ENCODE peak calls at places on chromosomes 3 and 15, in four cellular contexts. U is SK-N-SH, A is HepG2, B is GM12878. Q is an unnamed sample.

GRCh38 chr3:176663819-176664218 is 533.5 kb downstream of the TBL1XR1 start:
- DNase-seq in U (peak), A (peak), B (no peak), Q (no peak)

GRCh38 chr3:149564079-149564478 is 89.6 kb downstream of the TM4SF4 start:
- DNase-seq in U (no peak), A (no peak), B (no peak), Q (no peak)

GRCh38 chr3:195095035-195095703 is 175.8 kb downstream of the XXYLT1 start:
- DNase-seq in U (no peak), A (no peak), B (peak), Q (no peak)

GRCh38 chr3:159252274-159252673 is 450.4 kb downstream of the MFSD1 start:
- DNase-seq in U (no peak), A (no peak), B (no peak), Q (no peak)

GRCh38 chr3:45551214-45552010 is 43.1 kb upstream of the LIMD1 start:
- DNase-seq in U (no peak), A (peak), B (no peak), Q (peak)

GRCh38 chr15:86863226-86863915 is 783.7 kb downstream of the AGBL1 start:
- DNase-seq in U (no peak), A (no peak), B (no peak), Q (no peak)

GRCh38 chr15:60751985-60752952 is 273.3 kb upstream of the ICE2 start:
- DNase-seq in U (peak), A (peak), B (no peak), Q (no peak)

GRCh38 chr3:122975163-122975923 is 52.2 kb downstream of the SEMA5B start:
- DNase-seq in U (peak), A (no peak), B (no peak), Q (no peak)

GRCh38 chr15:36632196-36632595 is 52.8 kb downstream of the CDIN1 start:
- DNase-seq in U (no peak), A (no peak), B (no peak), Q (no peak)

GRCh38 chr15:67144609-67145306 is 79.4 kb downstream of the SMAD3 start:
- DNase-seq in U (no peak), A (no peak), B (no peak), Q (no peak)

GRCh38 chr3:141114816-141115458 is 63.8 kb downstream of the SPSB4 start:
- DNase-seq in U (peak), A (peak), B (no peak), Q (peak)

GRCh38 chr15:68300115-68300940 is 22.8 kb downstream of the FEM1B start:
- DNase-seq in U (no peak), A (peak), B (no peak), Q (peak)

GRCh38 chr3:133136114-133137041 is 98.2 kb downstream of the TMEM108 start:
- DNase-seq in U (peak), A (no peak), B (peak), Q (no peak)

GRCh38 chr3:197204729-197205128 is 93.7 kb downstream of the DLG1 start:
- DNase-seq in U (no peak), A (no peak), B (no peak), Q (no peak)

GRCh38 chr3:181493423-181493822 is 218.3 kb upstream of the SOX2 start:
- DNase-seq in U (no peak), A (no peak), B (no peak), Q (no peak)

GRCh38 chr3:49607105-49607591 is 52.9 kb downstream of the BSN start:
- DNase-seq in U (no peak), A (no peak), B (no peak), Q (peak)

GRCh38 chr3:42763023-42763422 is 10.0 kb downstream of the CCDC13 start:
- DNase-seq in U (no peak), A (no peak), B (no peak), Q (no peak)

GRCh38 chr15:59642351-59642750 is 15.0 kb downstream of the GTF2A2 start:
- DNase-seq in U (no peak), A (no peak), B (no peak), Q (no peak)

GRCh38 chr15:99343836-99344551 is 92.7 kb downstream of the LRRC28 start:
- DNase-seq in U (peak), A (no peak), B (no peak), Q (peak)

GRCh38 chr3:99690761-99691369 is 52.5 kb downstream of the COL8A1 start:
- DNase-seq in U (no peak), A (no peak), B (no peak), Q (no peak)

GRCh38 chr15:77597804-77598453 is 34.8 kb downstream of the LINGO1 start:
- DNase-seq in U (no peak), A (no peak), B (no peak), Q (no peak)

GRCh38 chr15:79743032-79743431 is 153.8 kb downstream of the MTHFS start:
- DNase-seq in U (no peak), A (no peak), B (no peak), Q (no peak)

GRCh38 chr3:115085197-115085865 is 61.8 kb downstream of the ZBTB20 start:
- DNase-seq in U (no peak), A (no peak), B (no peak), Q (no peak)

GRCh38 chr3:81173514-81173913 is 587.9 kb downstream of the GBE1 start:
- DNase-seq in U (no peak), A (peak), B (no peak), Q (no peak)

GRCh38 chr15:90820481-90820880 is 47.9 kb upstream of the FURIN start:
- DNase-seq in U (no peak), A (no peak), B (no peak), Q (no peak)

GRCh38 chr15:81981888-81982287 is 63.9 kb downstream of the MEX3B start:
- DNase-seq in U (no peak), A (no peak), B (no peak), Q (no peak)

GRCh38 chr15:57509121-57509520 is 82.6 kb upstream of the MYZAP start:
- DNase-seq in U (no peak), A (no peak), B (no peak), Q (no peak)

GRCh38 chr15:90209591-90209990 is 8.5 kb downstream of the SEMA4B start:
- DNase-seq in U (no peak), A (no peak), B (peak), Q (no peak)

GRCh38 chr3:95923496-95924210 is 890.7 kb upstream of the EPHA6 start:
- DNase-seq in U (no peak), A (no peak), B (no peak), Q (no peak)

DNA sequence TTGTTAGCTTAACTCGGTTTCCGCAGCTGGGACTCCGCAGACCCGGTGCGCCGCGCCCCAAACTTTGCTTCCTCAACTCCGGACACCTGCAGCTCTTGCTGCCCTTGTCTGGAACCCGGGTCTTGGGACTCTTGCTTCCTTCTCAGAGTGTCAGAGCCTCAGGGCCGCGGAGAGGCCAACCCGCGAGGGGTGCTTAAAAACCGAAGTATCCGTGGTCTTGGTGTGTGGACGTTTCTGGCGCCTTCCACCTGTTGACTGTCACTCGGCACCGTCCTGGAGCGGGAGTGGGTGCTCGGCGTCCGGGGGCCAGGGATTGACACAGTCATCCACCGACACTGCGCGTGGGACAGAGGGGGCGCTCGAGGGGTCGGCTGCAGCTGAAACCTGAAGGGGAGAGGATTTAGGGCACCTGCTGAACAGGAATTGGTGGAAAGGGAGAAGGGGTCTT is 386 bp downstream of the SQOR start:
- DNase-seq in U (peak), A (peak), B (no peak), Q (no peak)
- TF ChIP-seq TCF12 in U (no peak), A (no peak), B (no peak), Q (no peak)

DNA sequence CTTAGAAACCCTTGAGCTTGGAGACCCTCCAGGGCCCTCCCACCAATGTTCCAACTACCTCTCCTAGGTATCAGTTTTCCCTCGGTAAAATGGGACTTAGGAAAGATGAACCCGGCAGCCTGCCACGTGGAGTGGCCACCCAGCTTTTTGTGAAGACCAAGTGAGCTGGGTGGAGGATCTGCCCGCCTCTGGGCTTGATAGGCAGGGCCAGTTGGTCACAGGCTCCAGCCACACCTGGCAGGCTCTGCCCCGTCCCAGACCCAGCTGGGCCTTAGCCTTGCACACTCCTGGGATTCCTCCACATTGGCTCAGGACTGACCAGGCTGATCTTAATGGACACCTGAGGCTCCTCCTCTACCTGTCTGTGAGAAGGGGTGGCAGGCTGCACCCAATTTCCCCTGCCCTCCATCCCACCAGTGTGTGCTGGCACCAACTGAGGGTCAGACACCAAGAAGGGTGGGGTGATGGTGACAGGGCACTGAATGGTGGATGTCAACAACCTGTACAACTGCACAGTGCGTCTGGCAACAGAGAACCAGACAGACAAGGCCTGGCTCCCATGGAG is 761 bp upstream of the GRIP2 start:
- DNase-seq in U (no peak), A (no peak), B (no peak), Q (no peak)
- TF ChIP-seq TCF12 in U (no peak), A (no peak), B (no peak), Q (no peak)

GRCh38 chr3:179772297-179772696 is 119.5 kb downstream of the USP13 start:
- DNase-seq in U (no peak), A (no peak), B (no peak), Q (no peak)
- TF ChIP-seq TCF12 in U (no peak), A (no peak), B (no peak), Q (no peak)

DNA sequence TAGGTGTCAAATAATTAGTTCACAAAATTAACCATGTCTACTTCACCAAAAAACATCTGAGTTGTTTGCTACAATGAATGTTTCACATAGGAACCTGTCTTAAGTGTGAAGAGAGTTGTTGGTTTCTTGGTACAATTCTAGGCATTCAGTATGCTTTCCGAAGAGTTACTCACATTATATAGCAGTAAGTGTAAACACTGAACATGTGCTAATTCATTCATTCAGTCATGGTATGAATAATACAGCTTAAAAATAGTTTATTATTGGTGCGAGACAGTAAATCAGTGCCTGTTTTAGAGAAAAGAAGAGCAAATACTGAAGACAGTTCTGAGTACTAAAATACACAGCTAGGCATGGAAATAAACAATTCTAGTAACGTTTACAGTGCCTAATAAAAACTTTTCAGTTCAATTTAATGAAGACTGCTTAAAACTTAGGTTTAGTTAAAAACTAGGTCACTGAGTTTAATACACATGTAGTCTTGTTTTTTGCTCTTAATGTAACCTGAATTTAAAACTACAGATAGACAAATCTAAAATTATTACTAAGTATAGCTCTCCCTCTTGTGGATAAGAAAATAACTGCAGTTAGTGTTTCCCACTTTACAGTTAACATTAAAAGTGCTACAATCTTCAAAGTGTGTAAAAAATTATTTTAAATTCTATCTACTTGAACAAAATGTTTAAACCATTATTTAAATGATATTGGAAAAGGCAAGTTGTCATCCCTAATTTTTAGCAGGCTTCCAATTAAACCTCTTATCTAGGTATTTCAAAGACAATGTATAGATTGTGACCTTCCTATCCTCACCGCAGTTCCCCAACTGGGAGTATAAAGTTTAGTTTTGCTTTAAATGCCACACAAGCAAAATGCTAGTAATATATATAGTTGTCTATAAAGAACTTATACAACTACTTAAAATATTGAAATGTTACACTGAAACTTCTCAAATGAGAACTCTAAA is 20.1 kb upstream of the ZCWPW2 start:
- DNase-seq in U (no peak), A (no peak), B (no peak), Q (no peak)
- TF ChIP-seq TCF12 in U (no peak), A (no peak), B (no peak), Q (no peak)

DNA sequence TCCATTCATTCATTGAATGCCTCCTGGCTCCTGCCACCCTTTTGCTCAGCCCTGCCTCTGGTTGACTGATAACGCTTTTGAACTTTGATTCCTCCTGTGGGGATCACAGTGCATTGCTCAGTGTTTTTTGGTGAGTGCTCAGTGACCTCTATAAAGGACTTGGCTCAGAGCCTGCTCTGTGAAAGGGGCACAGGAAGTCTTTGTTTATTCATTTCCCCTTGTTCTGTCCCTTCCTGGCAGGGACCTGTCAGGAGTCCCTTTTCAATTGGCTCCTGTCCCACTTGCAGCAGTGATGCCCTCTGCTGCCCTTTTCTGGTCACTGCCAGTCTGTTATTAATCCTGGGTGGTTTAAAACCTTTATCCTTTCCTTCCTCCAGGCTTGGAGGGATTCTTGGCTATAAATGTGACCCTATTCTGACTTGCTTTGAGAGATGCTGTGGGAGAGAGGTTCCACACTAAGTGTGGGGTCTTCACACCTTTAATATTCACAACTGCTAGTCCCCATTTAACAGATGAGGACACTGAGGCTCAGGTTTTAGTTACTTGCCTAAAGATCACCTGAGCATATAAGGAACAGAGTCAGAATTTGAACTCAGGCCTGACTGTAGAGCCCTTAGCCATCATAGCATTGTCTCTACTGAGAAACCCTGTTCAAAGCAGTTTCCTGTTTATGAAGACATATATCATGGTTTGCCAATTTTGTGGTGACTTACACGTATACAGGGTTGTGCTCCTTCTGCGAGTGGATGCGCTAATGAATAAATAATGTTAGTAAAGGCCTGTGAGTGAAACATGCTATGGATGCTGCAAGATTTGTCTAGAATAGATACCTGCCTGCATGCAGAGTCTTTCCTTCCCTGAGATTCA is 23.2 kb upstream of the TATDN2 start:
- DNase-seq in U (peak), A (peak), B (no peak), Q (peak)
- TF ChIP-seq TCF12 in U (peak), A (no peak), B (no peak), Q (no peak)

GRCh38 chr15:50425219-50425618 is 1.0 kb downstream of the USP8 start:
- DNase-seq in U (no peak), A (no peak), B (no peak), Q (no peak)
- TF ChIP-seq TCF12 in U (no peak), A (no peak), B (no peak), Q (no peak)

DNA sequence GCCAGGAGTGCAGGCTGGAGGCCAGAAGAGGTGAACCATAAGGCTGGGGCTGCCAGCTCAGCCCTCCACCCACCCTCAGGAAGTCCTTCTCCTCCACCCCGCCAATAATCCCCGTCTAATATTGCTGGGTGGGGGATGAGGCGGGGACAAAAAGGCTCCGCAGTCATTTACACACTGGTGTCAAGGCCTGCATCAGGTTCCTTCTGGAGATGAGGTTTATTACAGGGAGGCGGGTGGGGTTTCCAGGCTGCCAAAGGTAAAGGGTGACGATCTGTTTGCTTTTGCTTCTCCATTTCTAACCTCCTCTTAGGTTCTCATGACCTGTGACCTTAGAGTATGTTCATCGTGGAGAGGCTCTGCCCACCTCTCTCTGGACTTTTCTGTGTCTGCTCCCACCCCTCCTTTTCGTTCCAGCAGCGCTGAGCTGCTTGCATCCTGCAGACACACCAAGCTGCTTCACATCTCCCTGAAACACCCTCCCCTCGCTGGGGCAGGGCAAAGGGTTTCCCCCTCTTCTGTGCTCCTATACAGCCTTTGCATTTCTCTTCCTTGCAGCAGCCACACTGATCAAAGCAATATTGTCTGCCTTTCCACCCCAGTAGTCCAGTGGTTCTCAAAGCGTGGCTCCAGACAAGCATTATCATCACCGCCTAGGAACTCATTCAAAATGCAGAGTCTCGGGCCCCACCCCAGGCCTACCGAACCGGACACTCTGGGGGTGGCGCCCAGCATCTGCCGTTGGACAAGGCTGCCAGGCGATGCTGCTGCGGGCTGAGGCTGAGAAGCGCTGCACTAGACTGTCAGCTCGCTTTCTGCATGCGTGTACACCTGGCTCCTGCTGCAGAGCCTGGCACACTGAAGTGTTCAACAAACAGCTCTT is 26.6 kb downstream of the CA12 start:
- DNase-seq in U (no peak), A (no peak), B (no peak), Q (no peak)
- TF ChIP-seq TCF12 in U (no peak), A (no peak), B (no peak), Q (no peak)

DNA sequence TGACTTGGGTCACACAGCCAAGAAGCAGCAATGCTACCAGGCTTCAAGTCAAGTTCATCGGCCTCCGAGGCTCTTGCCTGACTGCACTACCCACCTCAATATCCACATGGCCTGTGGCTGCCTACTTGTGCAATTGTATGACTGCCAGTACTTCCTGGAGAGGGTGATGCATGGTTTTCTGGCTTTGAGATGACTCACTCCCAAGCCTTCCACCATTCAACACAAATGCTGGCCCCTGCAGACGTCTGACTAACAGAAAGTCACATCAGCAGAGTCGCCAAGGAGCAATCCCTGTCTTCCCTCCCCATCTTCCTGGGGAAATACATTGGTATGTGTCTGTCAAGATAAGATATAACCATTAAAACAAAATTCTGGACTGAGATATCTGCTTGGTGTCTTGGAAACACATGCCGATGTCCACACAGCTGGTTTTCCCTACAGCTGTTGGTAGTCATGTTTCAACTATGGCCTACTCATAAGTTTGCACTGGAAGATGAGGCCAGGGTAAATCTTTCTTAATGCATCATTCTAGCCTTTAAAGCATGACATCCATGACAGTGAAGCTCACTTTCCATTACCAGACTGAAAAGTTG is 79.6 kb upstream of the SPATA12 start:
- DNase-seq in U (no peak), A (no peak), B (no peak), Q (no peak)
- TF ChIP-seq TCF12 in U (peak), A (no peak), B (no peak), Q (no peak)

Q was measured in H1.